ENCODE peak calls at places on chromosome 2, in nine cellular contexts. One of them, this sample, is unnamed.

GRCh38 chr2:133812826-133813617 is 244.8 kb upstream of the NCKAP5 start:
- DNase-seq in CD4-positive, alpha-beta memory T cell: no peak
- DNase-seq in cardiac muscle cell: peak; percentile 40
- DNase-seq in thoracic aorta: no peak
- DNase-seq in Peyer's patch: no peak
- DNase-seq in OCI-LY7: no peak
- DNase-seq in lower lobe of right lung: no peak
- DNase-seq in neural progenitor cell: no peak
- DNase-seq in PC-3: peak; percentile 86
- DNase-seq in this sample: no peak

GRCh38 chr2:24345937-24346336 is 14.4 kb downstream of the ITSN2 start:
- DNase-seq in Peyer's patch: no peak
- DNase-seq in PC-3: no peak
- DNase-seq in neural progenitor cell: no peak
- DNase-seq in lower lobe of right lung: no peak
- DNase-seq in CD4-positive, alpha-beta memory T cell: no peak
- DNase-seq in thoracic aorta: no peak
- DNase-seq in OCI-LY7: no peak
- DNase-seq in cardiac muscle cell: no peak
- DNase-seq in this sample: no peak

GRCh38 chr2:25103287-25103871 is 61.5 kb downstream of the EFR3B start:
- DNase-seq in CD4-positive, alpha-beta memory T cell: no peak
- DNase-seq in Peyer's patch: no peak
- DNase-seq in OCI-LY7: no peak
- DNase-seq in neural progenitor cell: no peak
- DNase-seq in cardiac muscle cell: peak; percentile 81
- DNase-seq in PC-3: peak; percentile 94
- DNase-seq in thoracic aorta: no peak
- DNase-seq in lower lobe of right lung: no peak
- DNase-seq in this sample: no peak

GRCh38 chr2:185179783-185180182 is 558.8 kb upstream of the FSIP2 start:
- DNase-seq in CD4-positive, alpha-beta memory T cell: no peak
- DNase-seq in lower lobe of right lung: no peak
- DNase-seq in thoracic aorta: no peak
- DNase-seq in OCI-LY7: no peak
- DNase-seq in PC-3: no peak
- DNase-seq in neural progenitor cell: no peak
- DNase-seq in cardiac muscle cell: no peak
- DNase-seq in Peyer's patch: no peak
- DNase-seq in this sample: no peak

GRCh38 chr2:27282892-27283291 is 663 bp downstream of the TRIM54 start:
- DNase-seq in thoracic aorta: no peak
- DNase-seq in Peyer's patch: no peak
- DNase-seq in PC-3: peak; percentile 53
- DNase-seq in cardiac muscle cell: no peak
- DNase-seq in lower lobe of right lung: no peak
- DNase-seq in neural progenitor cell: no peak
- DNase-seq in OCI-LY7: no peak
- DNase-seq in CD4-positive, alpha-beta memory T cell: no peak
- DNase-seq in this sample: no peak

GRCh38 chr2:53969285-53970094 is 1.3 kb downstream of the PSME4 start:
- DNase-seq in thoracic aorta: no peak
- DNase-seq in cardiac muscle cell: peak; percentile 54
- DNase-seq in neural progenitor cell: no peak
- DNase-seq in Peyer's patch: no peak
- DNase-seq in OCI-LY7: peak; percentile 41
- DNase-seq in lower lobe of right lung: no peak
- DNase-seq in CD4-positive, alpha-beta memory T cell: peak; percentile 58
- DNase-seq in PC-3: peak; percentile 92
- DNase-seq in this sample: no peak

GRCh38 chr2:54613794-54614257 is 109.6 kb upstream of the EML6 start:
- DNase-seq in Peyer's patch: no peak
- DNase-seq in neural progenitor cell: no peak
- DNase-seq in lower lobe of right lung: no peak
- DNase-seq in PC-3: peak; percentile 75
- DNase-seq in thoracic aorta: no peak
- DNase-seq in OCI-LY7: no peak
- DNase-seq in cardiac muscle cell: peak; percentile 47
- DNase-seq in CD4-positive, alpha-beta memory T cell: no peak
- DNase-seq in this sample: no peak

GRCh38 chr2:73970850-73971471 is 13.7 kb upstream of the TET3 start:
- DNase-seq in OCI-LY7: peak; percentile 60
- DNase-seq in CD4-positive, alpha-beta memory T cell: peak; percentile 73
- DNase-seq in PC-3: no peak
- DNase-seq in Peyer's patch: peak; percentile 89
- DNase-seq in lower lobe of right lung: peak; percentile 88
- DNase-seq in thoracic aorta: no peak
- DNase-seq in neural progenitor cell: no peak
- DNase-seq in cardiac muscle cell: peak; percentile 64
- DNase-seq in this sample: peak; percentile 83

GRCh38 chr2:203706403-203706802 is at the start of gene CD28:
- DNase-seq in PC-3: no peak
- DNase-seq in lower lobe of right lung: no peak
- DNase-seq in Peyer's patch: peak; percentile 92
- DNase-seq in OCI-LY7: peak; percentile 98
- DNase-seq in cardiac muscle cell: no peak
- DNase-seq in neural progenitor cell: no peak
- DNase-seq in thoracic aorta: no peak
- DNase-seq in CD4-positive, alpha-beta memory T cell: peak; percentile 96
- DNase-seq in this sample: peak; percentile 43

GRCh38 chr2:240340361-240340761 is 95.1 kb upstream of the GPC1 start:
- DNase-seq in thoracic aorta: no peak
- DNase-seq in PC-3: no peak
- DNase-seq in neural progenitor cell: no peak
- DNase-seq in OCI-LY7: no peak
- DNase-seq in Peyer's patch: peak; percentile 41
- DNase-seq in cardiac muscle cell: no peak
- DNase-seq in CD4-positive, alpha-beta memory T cell: no peak
- DNase-seq in lower lobe of right lung: no peak
- DNase-seq in this sample: no peak

DNA sequence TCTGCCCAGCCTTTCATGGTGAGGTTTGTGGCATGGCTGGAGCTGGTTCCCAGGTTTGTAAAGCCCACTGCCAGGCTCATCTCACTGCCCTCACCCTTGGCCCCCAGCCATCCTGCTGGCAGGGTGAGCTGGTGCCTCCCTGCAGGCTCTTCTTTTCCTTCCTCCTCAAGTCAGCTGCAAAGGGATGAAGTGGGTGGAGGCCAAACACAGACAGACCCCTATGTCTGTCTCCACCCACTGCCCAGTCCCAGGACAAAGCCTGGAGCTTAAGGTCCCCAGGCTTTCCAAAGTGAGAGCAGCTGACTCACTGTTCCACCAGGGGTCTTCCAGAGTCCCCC is 92.0 kb downstream of the TNS1 start:
- DNase-seq in Peyer's patch: no peak
- DNase-seq in PC-3: no peak
- DNase-seq in CD4-positive, alpha-beta memory T cell: no peak
- DNase-seq in OCI-LY7: no peak
- DNase-seq in neural progenitor cell: no peak
- DNase-seq in lower lobe of right lung: no peak
- DNase-seq in thoracic aorta: no peak
- DNase-seq in cardiac muscle cell: no peak
- DNase-seq in this sample: no peak
- H3K4me1 ChIP-seq in Peyer's patch: peaks cover 84% of the 10 kb centered on the region
- H3K4me1 ChIP-seq in PC-3: no peaks in the 10 kb centered on the region
- H3K4me1 ChIP-seq in CD4-positive, alpha-beta memory T cell: no peaks in the 10 kb centered on the region
- H3K4me1 ChIP-seq in OCI-LY7: no peaks in the 10 kb centered on the region
- H3K4me1 ChIP-seq in neural progenitor cell: no peaks in the 10 kb centered on the region
- H3K4me1 ChIP-seq in lower lobe of right lung: peaks cover 98% of the 10 kb centered on the region
- H3K4me1 ChIP-seq in thoracic aorta: peaks cover 98% of the 10 kb centered on the region
- H3K4me1 ChIP-seq in cardiac muscle cell: peaks cover 48% of the 10 kb centered on the region
- H3K4me1 ChIP-seq in this sample: peaks cover 95% of the 10 kb centered on the region

GRCh38 chr2:96876811-96877437 is 7.0 kb upstream of the SEMA4C start:
- DNase-seq in CD4-positive, alpha-beta memory T cell: no peak
- DNase-seq in Peyer's patch: no peak
- DNase-seq in cardiac muscle cell: no peak
- DNase-seq in OCI-LY7: no peak
- DNase-seq in PC-3: no peak
- DNase-seq in lower lobe of right lung: no peak
- DNase-seq in neural progenitor cell: no peak
- DNase-seq in thoracic aorta: no peak
- DNase-seq in this sample: no peak

GRCh38 chr2:96876036-96876810 is 6.3 kb upstream of the SEMA4C start:
- DNase-seq in CD4-positive, alpha-beta memory T cell: no peak
- DNase-seq in Peyer's patch: no peak
- DNase-seq in thoracic aorta: no peak
- DNase-seq in PC-3: peak; percentile 68
- DNase-seq in cardiac muscle cell: no peak
- DNase-seq in neural progenitor cell: peak; percentile 38
- DNase-seq in lower lobe of right lung: no peak
- DNase-seq in OCI-LY7: no peak
- DNase-seq in this sample: no peak

GRCh38 chr2:96878171-96878570 is 8.3 kb upstream of the SEMA4C start:
- DNase-seq in PC-3: no peak
- DNase-seq in cardiac muscle cell: no peak
- DNase-seq in neural progenitor cell: no peak
- DNase-seq in thoracic aorta: no peak
- DNase-seq in lower lobe of right lung: no peak
- DNase-seq in Peyer's patch: no peak
- DNase-seq in OCI-LY7: no peak
- DNase-seq in CD4-positive, alpha-beta memory T cell: no peak
- DNase-seq in this sample: no peak

GRCh38 chr2:96878796-96879544 is 9.1 kb upstream of the SEMA4C start:
- DNase-seq in CD4-positive, alpha-beta memory T cell: no peak
- DNase-seq in PC-3: no peak
- DNase-seq in neural progenitor cell: no peak
- DNase-seq in cardiac muscle cell: no peak
- DNase-seq in lower lobe of right lung: no peak
- DNase-seq in OCI-LY7: no peak
- DNase-seq in Peyer's patch: no peak
- DNase-seq in thoracic aorta: no peak
- DNase-seq in this sample: no peak

DNA sequence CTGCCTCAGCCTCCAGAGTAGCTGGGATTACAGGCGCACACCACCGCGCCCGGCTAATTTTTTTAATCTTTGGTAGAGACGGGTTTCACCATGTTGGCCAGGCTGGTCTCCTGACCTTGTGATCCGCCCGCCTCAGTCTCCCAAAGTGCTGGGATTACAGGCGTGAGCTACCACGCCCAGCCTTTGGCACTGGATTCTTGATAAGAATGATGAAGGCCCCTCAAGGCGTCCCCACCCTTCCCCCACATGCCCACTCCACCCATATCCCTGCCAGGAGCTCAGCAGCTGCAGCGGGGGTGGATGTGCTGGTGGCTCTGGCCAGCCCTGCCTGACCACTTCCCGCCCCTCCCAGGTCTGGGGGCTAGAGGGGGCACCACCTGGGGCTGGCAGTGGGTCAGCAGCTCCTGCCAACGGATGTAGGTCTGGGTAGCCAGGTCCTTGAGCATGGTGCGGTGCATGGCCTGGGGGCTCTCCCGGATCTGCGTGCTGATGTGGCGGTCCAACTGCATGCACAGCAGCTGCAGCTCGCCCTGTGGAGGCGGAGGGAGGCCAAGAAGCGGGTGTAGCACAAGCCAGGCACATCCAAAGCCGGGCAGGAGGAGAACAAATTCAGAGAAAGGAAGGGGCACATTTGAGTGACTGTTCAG is 7.8 kb upstream of the SEMA4C start:
- DNase-seq in OCI-LY7: no peak
- DNase-seq in cardiac muscle cell: no peak
- DNase-seq in lower lobe of right lung: no peak
- DNase-seq in thoracic aorta: no peak
- DNase-seq in CD4-positive, alpha-beta memory T cell: no peak
- DNase-seq in neural progenitor cell: no peak
- DNase-seq in Peyer's patch: no peak
- DNase-seq in PC-3: no peak
- DNase-seq in this sample: no peak
- H3K4me1 ChIP-seq in OCI-LY7: peaks cover 3% of the 10 kb centered on the region
- H3K4me1 ChIP-seq in cardiac muscle cell: peaks cover 16% of the 10 kb centered on the region
- H3K4me1 ChIP-seq in lower lobe of right lung: peaks cover 30% of the 10 kb centered on the region
- H3K4me1 ChIP-seq in thoracic aorta: peaks cover 18% of the 10 kb centered on the region
- H3K4me1 ChIP-seq in CD4-positive, alpha-beta memory T cell: peaks cover 18% of the 10 kb centered on the region
- H3K4me1 ChIP-seq in neural progenitor cell: peaks cover 69% of the 10 kb centered on the region
- H3K4me1 ChIP-seq in Peyer's patch: no peaks in the 10 kb centered on the region
- H3K4me1 ChIP-seq in PC-3: peaks cover 36% of the 10 kb centered on the region
- H3K4me1 ChIP-seq in this sample: peaks cover 5% of the 10 kb centered on the region

GRCh38 chr2:42129487-42129852 is 39.7 kb upstream of the EML4 start:
- DNase-seq in thoracic aorta: no peak
- DNase-seq in OCI-LY7: no peak
- DNase-seq in Peyer's patch: no peak
- DNase-seq in lower lobe of right lung: no peak
- DNase-seq in PC-3: no peak
- DNase-seq in cardiac muscle cell: no peak
- DNase-seq in CD4-positive, alpha-beta memory T cell: no peak
- DNase-seq in neural progenitor cell: no peak
- DNase-seq in this sample: no peak
- H3K4me1 ChIP-seq in thoracic aorta: peaks cover 36% of the 10 kb centered on the region
- H3K4me1 ChIP-seq in OCI-LY7: peaks cover 87% of the 10 kb centered on the region
- H3K4me1 ChIP-seq in Peyer's patch: peaks cover 55% of the 10 kb centered on the region
- H3K4me1 ChIP-seq in lower lobe of right lung: peaks cover 64% of the 10 kb centered on the region
- H3K4me1 ChIP-seq in PC-3: peaks cover 25% of the 10 kb centered on the region
- H3K4me1 ChIP-seq in cardiac muscle cell: peaks cover 17% of the 10 kb centered on the region
- H3K4me1 ChIP-seq in CD4-positive, alpha-beta memory T cell: peaks cover 99% of the 10 kb centered on the region
- H3K4me1 ChIP-seq in neural progenitor cell: peaks cover 26% of the 10 kb centered on the region
- H3K4me1 ChIP-seq in this sample: peaks cover 9% of the 10 kb centered on the region

GRCh38 chr2:160228141-160228963 is 28.3 kb upstream of the ITGB6 start:
- DNase-seq in Peyer's patch: no peak
- DNase-seq in lower lobe of right lung: no peak
- DNase-seq in thoracic aorta: no peak
- DNase-seq in cardiac muscle cell: peak; percentile 76
- DNase-seq in PC-3: peak; percentile 82
- DNase-seq in OCI-LY7: no peak
- DNase-seq in neural progenitor cell: no peak
- DNase-seq in CD4-positive, alpha-beta memory T cell: no peak
- DNase-seq in this sample: no peak

GRCh38 chr2:160224507-160224906 is 24.4 kb upstream of the ITGB6 start:
- DNase-seq in neural progenitor cell: no peak
- DNase-seq in Peyer's patch: no peak
- DNase-seq in thoracic aorta: no peak
- DNase-seq in lower lobe of right lung: no peak
- DNase-seq in cardiac muscle cell: no peak
- DNase-seq in CD4-positive, alpha-beta memory T cell: no peak
- DNase-seq in PC-3: no peak
- DNase-seq in OCI-LY7: no peak
- DNase-seq in this sample: no peak

GRCh38 chr2:160227252-160227651 is 27.2 kb upstream of the ITGB6 start:
- DNase-seq in thoracic aorta: no peak
- DNase-seq in lower lobe of right lung: no peak
- DNase-seq in OCI-LY7: no peak
- DNase-seq in cardiac muscle cell: no peak
- DNase-seq in neural progenitor cell: no peak
- DNase-seq in Peyer's patch: peak; percentile 74
- DNase-seq in CD4-positive, alpha-beta memory T cell: no peak
- DNase-seq in PC-3: peak; percentile 75
- DNase-seq in this sample: no peak

GRCh38 chr2:160225722-160226121 is 25.6 kb upstream of the ITGB6 start:
- DNase-seq in Peyer's patch: no peak
- DNase-seq in thoracic aorta: no peak
- DNase-seq in OCI-LY7: no peak
- DNase-seq in lower lobe of right lung: no peak
- DNase-seq in neural progenitor cell: no peak
- DNase-seq in PC-3: peak; percentile 22
- DNase-seq in cardiac muscle cell: no peak
- DNase-seq in CD4-positive, alpha-beta memory T cell: no peak
- DNase-seq in this sample: peak; percentile 25

DNA sequence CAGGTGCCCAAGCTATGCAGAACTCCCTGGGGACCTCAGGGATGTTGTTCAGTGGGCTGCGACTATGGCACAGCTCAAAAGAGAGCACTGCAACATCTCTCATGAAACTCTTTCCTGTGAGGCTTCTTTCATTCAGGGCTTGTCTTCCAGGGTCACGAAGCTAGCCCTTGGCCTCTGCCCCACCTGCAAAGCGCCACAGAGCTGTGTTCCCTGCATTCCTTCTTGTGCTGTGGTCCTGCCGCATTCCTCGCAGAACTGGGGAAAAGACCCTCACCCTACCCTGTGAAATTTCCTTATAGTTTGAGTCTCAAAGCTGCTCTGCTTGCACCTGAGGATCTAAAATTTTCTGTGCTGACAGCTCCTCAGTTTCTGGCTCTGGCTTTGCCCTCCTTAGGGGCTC is 26.3 kb upstream of the ITGB6 start:
- DNase-seq in cardiac muscle cell: no peak
- DNase-seq in PC-3: no peak
- DNase-seq in CD4-positive, alpha-beta memory T cell: no peak
- DNase-seq in Peyer's patch: no peak
- DNase-seq in thoracic aorta: no peak
- DNase-seq in neural progenitor cell: no peak
- DNase-seq in OCI-LY7: peak; percentile 7
- DNase-seq in lower lobe of right lung: no peak
- DNase-seq in this sample: no peak
- H3K4me1 ChIP-seq in cardiac muscle cell: peaks cover 25% of the 10 kb centered on the region
- H3K4me1 ChIP-seq in PC-3: peaks cover 91% of the 10 kb centered on the region
- H3K4me1 ChIP-seq in CD4-positive, alpha-beta memory T cell: peaks cover 16% of the 10 kb centered on the region
- H3K4me1 ChIP-seq in Peyer's patch: peaks cover 30% of the 10 kb centered on the region
- H3K4me1 ChIP-seq in thoracic aorta: peaks cover 48% of the 10 kb centered on the region
- H3K4me1 ChIP-seq in neural progenitor cell: peaks cover 1% of the 10 kb centered on the region
- H3K4me1 ChIP-seq in OCI-LY7: no peaks in the 10 kb centered on the region
- H3K4me1 ChIP-seq in lower lobe of right lung: peaks cover 17% of the 10 kb centered on the region
- H3K4me1 ChIP-seq in this sample: peaks cover 14% of the 10 kb centered on the region

This sample was measured in testis.